ENCODE peak calls at places on chromosomes 4 and X, in six cellular contexts. T is tibial nerve, N is right lobe of liver, P is uterus, K is mammary epithelial cell, I is DND-41. B is an unnamed sample. For H3K9me3, the result is how much of the 10 kb centered on the place peaks cover.

GRCh38 chrX:48626401-48627298 is 29.4 kb downstream of the WDR13 start:
- DNase-seq in T (no peak), N (no peak), I (no peak), P (no peak), K (no peak), B (no peak)

GRCh38 chr4:21077967-21078366 is 377.7 kb downstream of the PACRGL start:
- DNase-seq in K (no peak), N (no peak), I (no peak), T (no peak), P (no peak), B (no peak)

GRCh38 chrX:33277046-33277445 is 65.7 kb upstream of the DMD start:
- DNase-seq in N (no peak), K (no peak), I (no peak), T (no peak), P (no peak), B (no peak)

GRCh38 chrX:40143001-40143400 is 45.2 kb upstream of the BCOR start:
- DNase-seq in I (no peak), T (no peak), K (no peak), N (no peak), P (no peak), B (no peak)

GRCh38 chr4:92099851-92100250 is 203.9 kb upstream of the GRID2 start:
- DNase-seq in I (no peak), N (no peak), T (no peak), P (no peak), K (no peak), B (no peak)

GRCh38 chr4:183556947-183557346 is 52.1 kb downstream of the ING2 start:
- DNase-seq in P (no peak), T (no peak), I (no peak), N (no peak), K (no peak), B (no peak)

GRCh38 chr4:125316391-125316780 is 1.6 kb downstream of the FAT4 start:
- DNase-seq in N (peak), K (no peak), P (peak), T (peak), I (no peak), B (no peak)

GRCh38 chr4:76199664-76200211 is 13.9 kb downstream of the SCARB2 start:
- DNase-seq in I (no peak), T (no peak), P (no peak), K (no peak), N (no peak), B (peak)

GRCh38 chrX:106302304-106302703 is 134.2 kb downstream of the PWWP3B start:
- DNase-seq in K (peak), T (no peak), P (no peak), I (no peak), N (no peak), B (no peak)

GRCh38 chr4:31081375-31081774 is 361.2 kb downstream of the PCDH7 start:
- DNase-seq in I (no peak), K (peak), P (no peak), T (no peak), N (no peak), B (no peak)

GRCh38 chr4:87406462-87406861 is 15.5 kb upstream of the HSD17B11 start:
- DNase-seq in T (no peak), N (no peak), K (no peak), P (no peak), I (no peak), B (no peak)

GRCh38 chr4:47050986-47051725 is 19.8 kb downstream of the GABRB1 start:
- DNase-seq in I (no peak), P (no peak), N (no peak), T (no peak), K (no peak), B (no peak)

GRCh38 chr4:7970031-7970946 is 30.6 kb upstream of the AFAP1 start:
- DNase-seq in K (peak), T (no peak), P (peak), N (peak), I (no peak), B (no peak)

GRCh38 chr4:12852338-12853307 is 631.5 kb downstream of the RAB28 start:
- DNase-seq in I (no peak), P (peak), T (peak), N (no peak), K (peak), B (no peak)

GRCh38 chrX:38232287-38232686 is 11.6 kb upstream of the SRPX start:
- DNase-seq in T (no peak), N (no peak), K (peak), P (no peak), I (no peak), B (no peak)

GRCh38 chr4:55837903-55838302 is 15.5 kb upstream of the EXOC1 start:
- DNase-seq in P (no peak), N (no peak), I (no peak), K (no peak), T (no peak), B (no peak)
- H3K4me3 ChIP-seq in P (no peak), N (no peak), I (no peak), K (no peak), T (no peak), B (no peak)

DNA sequence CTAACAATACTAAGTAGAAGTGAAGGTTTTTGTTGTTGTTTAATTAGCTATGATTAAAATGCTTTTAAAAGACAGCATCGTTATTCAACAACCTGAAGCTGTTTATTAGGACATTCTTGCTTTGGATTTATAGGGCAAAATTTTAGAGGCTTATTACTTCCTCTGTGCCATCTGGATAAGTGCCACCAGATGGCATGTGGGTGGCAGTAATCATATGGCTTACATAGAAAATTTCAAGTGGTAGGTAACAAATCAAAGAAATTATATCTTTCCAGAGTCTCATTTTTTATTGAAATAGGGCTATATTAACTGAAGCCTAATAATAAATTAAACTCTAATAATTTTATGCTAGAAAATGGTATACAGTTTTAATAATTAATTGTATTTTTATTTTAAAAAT is 83.3 kb upstream of the HTR2C start:
- DNase-seq in K (no peak), P (no peak), I (no peak), N (no peak), T (no peak), B (no peak)
- TF ChIP-seq CTCF in K (no peak), P (no peak), I (no peak), N (no peak), T (no peak), B (no peak)

GRCh38 chr4:59945716-59946115 is 1254.4 kb upstream of the ADGRL3 start:
- DNase-seq in I (no peak), N (no peak), P (no peak), K (no peak), T (no peak), B (no peak)

DNA sequence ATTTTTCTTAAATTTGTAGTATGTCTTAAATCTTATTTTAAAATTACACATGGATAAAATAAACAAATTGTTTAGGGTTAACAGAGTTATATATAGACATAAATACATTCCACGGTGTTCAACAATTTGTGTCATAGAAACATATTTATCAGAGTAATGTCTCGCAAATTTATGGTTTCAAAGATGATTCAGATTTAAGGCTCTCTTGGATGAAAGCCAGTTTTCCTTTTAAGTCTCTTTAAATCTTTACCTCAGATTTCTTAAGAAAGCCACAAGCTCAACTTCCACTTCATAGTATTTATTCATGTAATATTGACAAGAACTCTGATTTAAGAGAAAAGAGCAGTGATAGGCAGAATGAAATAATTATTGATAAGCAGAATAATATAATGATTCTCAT is 1254.8 kb upstream of the ADGRL3 start:
- DNase-seq in P (no peak), T (no peak), I (no peak), N (no peak), K (no peak), B (no peak)
- H3K9me3 ChIP-seq in P (under half), T (under half), I (under half), N (under half), K (under half), B (under half)

GRCh38 chr4:80471701-80472100 is 136.2 kb downstream of the CFAP299 start:
- DNase-seq in I (no peak), P (no peak), K (peak), N (peak), T (no peak), B (no peak)
- H3K4me3 ChIP-seq in I (no peak), P (peak), K (peak), N (no peak), T (peak), B (peak)

GRCh38 chr4:49709775-49710174 is 723.7 kb downstream of the CWH43 start:
- DNase-seq in I (no peak), K (no peak), P (no peak), T (no peak), N (no peak), B (no peak)
- TF ChIP-seq CTCF in I (no peak), K (no peak), P (no peak), T (no peak), N (no peak), B (no peak)

B was measured in esophagus muscularis mucosa.